ENCODE peak calls at places on chromosomes 3 and 15, in nine cellular contexts. H is adrenal gland, F is progenitor cell of endocrine pancreas, Q is Peyer's patch, L is kidney, S is neural progenitor cell, G is IMR-90, W is GM12865, V is ascending aorta. I is an unnamed sample.

GRCh38 chr3:101936419-101937331 is 87.4 kb downstream of the NFKBIZ start:
- DNase-seq in H (no peak), F (no peak), Q (no peak), L (no peak), S (no peak), G (peak; percentile 94), W (peak; percentile 91), V (no peak), I (no peak)

GRCh38 chr3:40309925-40310635 is 573 bp downstream of the EIF1B start:
- DNase-seq in H (peak; percentile 66), F (peak; percentile 33), Q (no peak), L (no peak), S (peak; percentile 69), G (peak; percentile 41), W (peak; percentile 37), V (peak; percentile 74), I (no peak)

GRCh38 chr15:68518046-68518445 is 60.7 kb upstream of the CORO2B start:
- DNase-seq in H (no peak), F (no peak), Q (no peak), L (no peak), S (no peak), G (no peak), W (no peak), V (no peak), I (no peak)

GRCh38 chr15:63599401-63600000 is 2.3 kb downstream of the FBXL22 start:
- DNase-seq in H (peak; percentile 77), F (no peak), Q (peak; percentile 82), L (peak; percentile 91), S (peak; percentile 48), G (no peak), W (peak; percentile 69), V (peak; percentile 85), I (peak; percentile 54)

GRCh38 chr15:37485056-37485455 is 384.7 kb upstream of the MEIS2 start:
- DNase-seq in H (no peak), F (no peak), Q (no peak), L (no peak), S (no peak), G (no peak), W (no peak), V (no peak), I (no peak)

GRCh38 chr15:98604983-98605382 is 43.4 kb upstream of the IGF1R start:
- DNase-seq in H (no peak), F (no peak), Q (no peak), L (no peak), S (no peak), G (no peak), W (no peak), V (no peak), I (no peak)

GRCh38 chr15:24269166-24269571 is 406.4 kb upstream of the NPAP1 start:
- DNase-seq in H (no peak), F (no peak), Q (no peak), L (no peak), S (no peak), G (no peak), W (no peak), V (no peak), I (no peak)

GRCh38 chr15:77500986-77501385 is 80.3 kb downstream of the HMG20A start:
- DNase-seq in H (no peak), F (no peak), Q (no peak), L (no peak), S (no peak), G (peak; percentile 77), W (no peak), V (no peak), I (no peak)

GRCh38 chr15:52109559-52110451 is 2.8 kb downstream of the BCL2L10 start:
- DNase-seq in H (no peak), F (no peak), Q (no peak), L (no peak), S (no peak), G (no peak), W (peak; percentile 87), V (no peak), I (no peak)

GRCh38 chr3:195040773-195041520 is 230.0 kb downstream of the XXYLT1 start:
- DNase-seq in H (no peak), F (no peak), Q (no peak), L (peak; percentile 72), S (no peak), G (no peak), W (no peak), V (peak; percentile 43), I (no peak)

GRCh38 chr15:58357529-58358476 is 74.0 kb upstream of the LIPC start:
- DNase-seq in H (no peak), F (no peak), Q (no peak), L (no peak), S (no peak), G (peak; percentile 76), W (peak; percentile 11), V (no peak), I (no peak)

GRCh38 chr3:72492240-72492639 is 356.0 kb downstream of the SHQ1 start:
- DNase-seq in H (peak; percentile 82), F (no peak), Q (no peak), L (peak; percentile 84), S (peak; percentile 27), G (peak; percentile 92), W (no peak), V (peak; percentile 76), I (no peak)

GRCh38 chr3:113264249-113264648 is 52.9 kb downstream of the BOC start:
- DNase-seq in H (no peak), F (no peak), Q (no peak), L (peak; percentile 6), S (peak; percentile 89), G (no peak), W (no peak), V (no peak), I (no peak)

GRCh38 chr3:179236676-179237301 is 14.1 kb downstream of the KCNMB3 start:
- DNase-seq in H (no peak), F (no peak), Q (no peak), L (no peak), S (no peak), G (no peak), W (peak; percentile 15), V (no peak), I (no peak)

GRCh38 chr15:37109151-37109912 is 9.0 kb upstream of the MEIS2 start:
- DNase-seq in H (no peak), F (no peak), Q (no peak), L (no peak), S (peak; percentile 72), G (no peak), W (no peak), V (no peak), I (no peak)

GRCh38 chr15:68126415-68126814 is 72.3 kb downstream of the PIAS1 start:
- DNase-seq in H (peak; percentile 36), F (no peak), Q (peak; percentile 50), L (no peak), S (no peak), G (no peak), W (no peak), V (no peak), I (no peak)

GRCh38 chr15:56245871-56246814 is 2.5 kb upstream of the RFX7 start:
- DNase-seq in H (peak; percentile 89), F (peak; percentile 71), Q (peak; percentile 92), L (peak; percentile 93), S (peak; percentile 93), G (peak; percentile 83), W (peak; percentile 96), V (peak; percentile 93), I (peak; percentile 40)
- TF ChIP-seq CTCF in H (peak; percentile 99), F (peak; percentile 100), Q (peak; percentile 100), L (peak; percentile 99), S (peak; percentile 100), G (peak; percentile 100), W (peak; percentile 100), V (peak; percentile 99), I (peak; percentile 100)

GRCh38 chr15:65214010-65214409 is 2.7 kb upstream of the CILP start:
- DNase-seq in H (no peak), F (no peak), Q (no peak), L (no peak), S (no peak), G (no peak), W (no peak), V (no peak), I (no peak)

GRCh38 chr15:65211157-65211982 is at the start of gene CILP:
- DNase-seq in H (no peak), F (no peak), Q (no peak), L (peak; percentile 90), S (peak; percentile 29), G (peak; percentile 59), W (no peak), V (no peak), I (no peak)

GRCh38 chr15:65209701-65210643 is 1.3 kb downstream of the CILP start:
- DNase-seq in H (no peak), F (no peak), Q (no peak), L (peak; percentile 79), S (peak; percentile 4), G (no peak), W (no peak), V (no peak), I (no peak)

GRCh38 chr15:65213241-65213640 is 2.0 kb upstream of the CILP start:
- DNase-seq in H (no peak), F (no peak), Q (no peak), L (no peak), S (no peak), G (no peak), W (no peak), V (no peak), I (no peak)

DNA sequence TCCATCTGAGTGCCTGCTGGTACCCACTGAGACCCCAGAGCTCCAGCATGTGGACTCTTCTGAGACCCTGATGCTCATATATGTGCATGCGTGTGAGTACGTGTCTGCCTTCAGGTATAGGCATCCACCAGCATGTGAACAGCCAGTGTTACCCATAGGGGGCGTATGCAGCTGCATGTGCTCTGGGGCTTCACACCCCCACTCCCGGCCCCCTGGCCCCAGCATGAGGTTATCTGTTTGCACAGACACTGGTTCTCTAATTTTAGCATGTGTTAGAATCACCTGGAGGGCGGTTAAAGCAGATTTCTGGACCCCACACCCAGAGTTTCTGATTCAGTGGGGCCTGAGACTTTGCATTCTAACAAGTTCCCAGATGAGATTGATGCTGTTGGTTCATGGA is 824 bp upstream of the CILP start:
- DNase-seq in H (no peak), F (no peak), Q (no peak), L (no peak), S (peak; percentile 57), G (no peak), W (peak; percentile 66), V (no peak), I (no peak)
- TF ChIP-seq CTCF in H (peak; percentile 11), F (peak; percentile 58), Q (peak; percentile 25), L (peak; percentile 27), S (peak; percentile 57), G (peak; percentile 21), W (peak; percentile 71), V (no peak), I (peak; percentile 33)

DNA sequence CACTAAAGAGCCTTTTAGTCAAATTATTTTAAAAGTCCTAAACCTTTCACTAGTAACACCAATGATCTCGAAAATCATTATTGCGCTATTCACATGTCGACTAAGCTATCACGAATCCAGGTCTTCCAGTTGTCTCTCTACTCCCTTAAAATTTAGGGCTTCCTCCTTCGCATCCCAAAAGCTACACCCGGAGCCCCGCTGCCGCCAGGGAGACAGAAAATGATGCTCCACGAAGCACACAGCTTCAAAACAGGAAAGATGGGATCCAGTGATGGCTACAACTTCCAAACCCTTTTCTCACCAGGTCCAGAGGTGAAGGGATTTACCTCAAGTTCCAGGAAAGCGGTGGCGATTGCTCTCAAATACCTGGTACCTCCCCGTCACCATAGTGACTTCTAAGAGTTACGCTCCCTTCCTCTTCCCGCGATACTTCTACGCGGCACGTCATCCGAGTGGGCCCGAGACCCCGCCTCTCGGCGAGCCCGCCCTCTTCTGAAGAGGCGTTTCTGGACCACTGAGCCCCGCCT is at the start of gene IFT80:
- DNase-seq in H (peak; percentile 97), F (peak; percentile 88), Q (peak; percentile 96), L (peak; percentile 98), S (peak; percentile 97), G (peak; percentile 95), W (peak; percentile 98), V (peak; percentile 98), I (peak; percentile 46)
- TF ChIP-seq CTCF in H (peak; percentile 15), F (no peak), Q (no peak), L (no peak), S (no peak), G (no peak), W (no peak), V (no peak), I (no peak)

GRCh38 chr3:85801955-85802354 is 843.2 kb downstream of the CADM2 start:
- DNase-seq in H (no peak), F (no peak), Q (no peak), L (no peak), S (peak; percentile 48), G (no peak), W (no peak), V (no peak), I (no peak)
- TF ChIP-seq CTCF in H (peak; percentile 6), F (peak; percentile 70), Q (no peak), L (no peak), S (peak; percentile 69), G (no peak), W (peak; percentile 11), V (no peak), I (peak; percentile 44)